ENCODE peak calls at places on chromosomes 16 and 17, in seven cellular contexts. X is ACHN; Z is effector CD8-positive, alpha-beta T cell; L is H54; Y is AG10803; T is activated T-helper 1 cell treated with anti-CD3 and anti-CD28 coated beads, Interleukin-2, amount 50 U/mL, for 16 hours; K is T47D. J is an unnamed sample.

GRCh38 chr17:6475411-6475810 is 31.2 kb downstream of the PIMREG start:
- DNase-seq in X (no peak), Y (no peak), Z (no peak), T (no peak), L (no peak), K (no peak), J (no peak)

GRCh38 chr17:57404073-57404472 is 147.8 kb downstream of the MSI2 start:
- DNase-seq in Y (no peak), K (no peak), X (peak; percentile 38), L (no peak), T (no peak), Z (no peak), J (no peak)

GRCh38 chr17:80117491-80118401 is 16.4 kb downstream of the GAA start:
- DNase-seq in L (no peak), K (no peak), Y (no peak), T (no peak), Z (no peak), X (no peak), J (peak; percentile 21)

GRCh38 chr17:56595831-56596740 is 2.6 kb downstream of the NOG start:
- DNase-seq in Z (no peak), Y (no peak), L (peak; percentile 35), T (no peak), K (no peak), X (peak; percentile 64), J (peak; percentile 52)

GRCh38 chr16:57522960-57523359 is 13.4 kb downstream of the CCDC102A start:
- DNase-seq in X (no peak), Y (no peak), Z (no peak), L (no peak), K (no peak), T (no peak), J (no peak)

GRCh38 chr16:17235147-17235817 is 235.5 kb downstream of the XYLT1 start:
- DNase-seq in Z (no peak), K (no peak), T (no peak), X (no peak), Y (no peak), L (no peak), J (no peak)

GRCh38 chr17:41982026-41982989 is 15.7 kb downstream of the CNP start:
- DNase-seq in Y (no peak), T (no peak), L (no peak), X (no peak), K (no peak), Z (no peak), J (no peak)

GRCh38 chr17:27502526-27503324 is 46.5 kb downstream of the KSR1 start:
- DNase-seq in L (no peak), Y (peak; percentile 98), T (no peak), K (no peak), Z (no peak), X (no peak), J (no peak)

J was measured in mesothelial cell of epicardium.